ENCODE peak calls at places on chromosomes 11 and 22, in nine cellular contexts. K is cardiac muscle cell, Z is HL-60, A is AG04450, W is A549, O is IMR-90, M is stomach, C is mammary epithelial cell, D is right atrium auricular region. P is an unnamed sample.

GRCh38 chr11:114496915-114497314 is 57.6 kb downstream of the REXO2 start:
- DNase-seq in K (no peak), Z (no peak), A (no peak), W (no peak), O (no peak), M (no peak), C (no peak), D (no peak), P (no peak)

GRCh38 chr22:32329202-32329645 is 28.4 kb upstream of the RFPL3 start:
- DNase-seq in K (no peak), Z (no peak), A (no peak), W (no peak), O (no peak), M (peak; percentile 22), C (no peak), D (peak; percentile 23), P (no peak)

GRCh38 chr22:31753005-31753633 is 700 bp upstream of the DEPDC5 start:
- DNase-seq in K (peak; percentile 93), Z (peak; percentile 51), A (no peak), W (no peak), O (no peak), M (peak; percentile 31), C (no peak), D (peak; percentile 63), P (no peak)

GRCh38 chr22:25085156-25085555 is 114.5 kb upstream of the CRYBB3 start:
- DNase-seq in K (no peak), Z (no peak), A (no peak), W (no peak), O (no peak), M (no peak), C (no peak), D (no peak), P (no peak)

GRCh38 chr11:114738954-114739353 is 60.6 kb downstream of the NXPE2 start:
- DNase-seq in K (peak; percentile 59), Z (peak; percentile 39), A (peak; percentile 8), W (peak; percentile 4), O (peak; percentile 49), M (peak; percentile 51), C (peak; percentile 33), D (no peak), P (peak; percentile 27)

GRCh38 chr11:101008961-101009684 is 120.5 kb downstream of the PGR start:
- DNase-seq in K (no peak), Z (no peak), A (no peak), W (no peak), O (no peak), M (no peak), C (no peak), D (no peak), P (no peak)

GRCh38 chr11:469684-470667 is 19.9 kb downstream of the PTDSS2 start:
- DNase-seq in K (no peak), Z (no peak), A (peak; percentile 50), W (peak; percentile 67), O (peak; percentile 81), M (peak; percentile 63), C (no peak), D (peak; percentile 80), P (no peak)

GRCh38 chr11:69888671-69889076 is 69.5 kb upstream of the FGF3 start:
- DNase-seq in K (peak; percentile 79), Z (peak; percentile 46), A (no peak), W (peak; percentile 86), O (peak; percentile 38), M (peak; percentile 77), C (peak; percentile 48), D (peak; percentile 63), P (peak; percentile 46)

GRCh38 chr11:79081441-79082124 is 359.2 kb downstream of the TENM4 start:
- DNase-seq in K (no peak), Z (no peak), A (no peak), W (no peak), O (peak; percentile 76), M (no peak), C (no peak), D (no peak), P (no peak)

GRCh38 chr11:113553235-113553634 is 78.0 kb upstream of the DRD2 start:
- DNase-seq in K (no peak), Z (no peak), A (peak; percentile 59), W (no peak), O (peak; percentile 89), M (no peak), C (peak; percentile 85), D (no peak), P (no peak)

GRCh38 chr22:33568934-33569496 is 351.3 kb downstream of the LARGE1 start:
- DNase-seq in K (peak; percentile 9), Z (no peak), A (no peak), W (no peak), O (peak; percentile 36), M (no peak), C (no peak), D (no peak), P (no peak)

GRCh38 chr11:61587541-61587941 is 6.7 kb upstream of the SYT7 start:
- DNase-seq in K (peak; percentile 70), Z (no peak), A (no peak), W (peak; percentile 31), O (no peak), M (peak; percentile 51), C (no peak), D (no peak), P (no peak)

GRCh38 chr11:96339704-96340554 is 3.1 kb downstream of the MAML2 start:
- DNase-seq in K (no peak), Z (no peak), A (no peak), W (no peak), O (peak; percentile 59), M (no peak), C (no peak), D (no peak), P (no peak)

GRCh38 chr11:35144103-35144741 is 5.3 kb downstream of the CD44 start:
- DNase-seq in K (no peak), Z (peak; percentile 93), A (peak; percentile 56), W (no peak), O (peak; percentile 84), M (peak; percentile 32), C (peak; percentile 87), D (no peak), P (no peak)

GRCh38 chr11:3169235-3169951 is 4.3 kb upstream of the OSBPL5 start:
- DNase-seq in K (peak; percentile 18), Z (peak; percentile 84), A (no peak), W (no peak), O (peak; percentile 73), M (peak; percentile 34), C (peak; percentile 69), D (no peak), P (no peak)

GRCh38 chr11:6258571-6258998 is 1.1 kb upstream of the CCKBR start:
- DNase-seq in K (peak; percentile 60), Z (no peak), A (no peak), W (no peak), O (no peak), M (peak; percentile 31), C (no peak), D (no peak), P (no peak)

GRCh38 chr11:64654958-64655541 is 64.0 kb downstream of the SLC22A12 start:
- DNase-seq in K (no peak), Z (peak; percentile 85), A (no peak), W (no peak), O (no peak), M (no peak), C (no peak), D (no peak), P (no peak)

GRCh38 chr11:125210112-125210511 is 45.6 kb downstream of the PKNOX2 start:
- DNase-seq in K (no peak), Z (no peak), A (no peak), W (no peak), O (no peak), M (no peak), C (no peak), D (no peak), P (no peak)

GRCh38 chr11:2587976-2588748 is 111.6 kb downstream of the KCNQ1OT1 start:
- DNase-seq in K (no peak), Z (no peak), A (no peak), W (no peak), O (no peak), M (peak; percentile 14), C (no peak), D (no peak), P (no peak)

GRCh38 chr11:8867035-8867434 is 44.0 kb upstream of the AKIP1 start:
- DNase-seq in K (no peak), Z (no peak), A (no peak), W (no peak), O (peak; percentile 16), M (no peak), C (peak; percentile 21), D (no peak), P (no peak)
- H3K27ac ChIP-seq in K (no peak overlapping the region), Z (no peak overlapping the region), A (no peak overlapping the region), W (no peak overlapping the region), O (no peak overlapping the region), M (peak overlapping the region; percentile 56), C (no peak overlapping the region), D (peak overlapping the region; percentile 7), P (no peak overlapping the region)

GRCh38 chr22:49906071-49906798 is 12.0 kb downstream of the ALG12 start:
- DNase-seq in K (no peak), Z (no peak), A (no peak), W (no peak), O (no peak), M (no peak), C (no peak), D (no peak), P (no peak)
- H3K27ac ChIP-seq in K (no peak overlapping the region), Z (no peak overlapping the region), A (no peak overlapping the region), W (no peak overlapping the region), O (no peak overlapping the region), M (no peak overlapping the region), C (no peak overlapping the region), D (no peak overlapping the region), P (no peak overlapping the region)

DNA sequence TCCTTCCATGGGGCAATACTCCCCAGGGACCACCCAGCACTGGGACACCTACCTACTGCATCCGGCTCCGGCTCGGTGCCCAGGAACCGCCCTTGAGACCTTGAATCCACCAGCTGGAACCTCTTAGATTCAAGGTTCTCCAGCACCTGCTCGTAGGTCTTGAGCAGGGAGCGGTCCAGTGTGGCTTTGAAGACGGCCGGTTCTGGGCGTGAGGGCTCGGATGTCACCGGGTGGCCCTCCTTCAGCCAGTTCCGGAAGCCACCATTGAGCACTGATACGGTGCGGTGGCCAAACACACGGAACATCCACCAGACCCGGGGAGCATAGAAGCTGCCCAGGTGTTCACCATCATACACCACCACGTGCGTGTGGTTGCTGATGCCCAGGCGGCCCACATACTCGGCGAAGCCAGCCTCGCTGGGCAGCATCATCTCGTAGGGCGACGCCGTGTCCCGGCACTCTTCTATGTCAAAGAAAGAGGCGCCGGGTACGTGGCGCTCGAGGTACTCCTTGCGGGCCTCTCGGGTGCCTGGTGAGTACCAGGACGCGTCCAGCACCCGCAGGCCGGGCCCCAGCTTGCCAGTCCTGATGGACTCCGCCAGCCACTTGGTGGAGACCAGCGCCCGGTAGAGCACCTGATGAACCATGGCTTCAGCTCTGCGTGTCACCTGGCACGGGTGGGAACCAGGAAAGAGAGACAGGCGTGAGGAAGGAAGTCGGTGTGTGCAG is 997 bp downstream of the TST start:
- DNase-seq in K (no peak), Z (peak; percentile 31), A (no peak), W (no peak), O (no peak), M (no peak), C (no peak), D (no peak), P (no peak)
- H3K27ac ChIP-seq in K (peak overlapping the region; percentile 95), Z (peak overlapping the region; percentile 76), A (no peak overlapping the region), W (peak overlapping the region; percentile 99), O (peak overlapping the region; percentile 54), M (peak overlapping the region; percentile 94), C (peak overlapping the region; percentile 61), D (peak overlapping the region; percentile 89), P (no peak overlapping the region)

GRCh38 chr11:84425704-84426103 is 1139.5 kb upstream of the CCDC90B start:
- DNase-seq in K (no peak), Z (no peak), A (no peak), W (no peak), O (no peak), M (no peak), C (no peak), D (no peak), P (no peak)

GRCh38 chr11:84430661-84431060 is 1144.5 kb upstream of the CCDC90B start:
- DNase-seq in K (no peak), Z (no peak), A (no peak), W (no peak), O (no peak), M (no peak), C (no peak), D (no peak), P (no peak)
- H3K27ac ChIP-seq in K (no peak overlapping the region), Z (no peak overlapping the region), A (no peak overlapping the region), W (no peak overlapping the region), O (no peak overlapping the region), M (no peak overlapping the region), C (no peak overlapping the region), D (no peak overlapping the region), P (no peak overlapping the region)

P was measured in Panc1.